ENCODE peak calls at places on chromosomes 7 and 10, in ten cellular contexts. V, T, S, J, Y, M, R, C, B and H are unnamed samples.

GRCh38 chr10:78738861-78739260 is 329.9 kb upstream of the ZMIZ1 start:
- DNase-seq in C (no peak), M (no peak), J (no peak), Y (no peak), B (no peak), R (peak), S (no peak), T (no peak), V (no peak), H (no peak)

GRCh38 chr7:123712619-123713018 is 36.2 kb downstream of the WASL start:
- DNase-seq in M (no peak), C (no peak), B (no peak), J (no peak), T (no peak), S (peak), R (no peak), Y (no peak), V (no peak), H (no peak)

GRCh38 chr10:110850990-110851389 is 20.7 kb upstream of the PDCD4 start:
- DNase-seq in M (no peak), T (no peak), S (no peak), V (peak), R (no peak), C (no peak), B (no peak), Y (no peak), J (no peak), H (no peak)

GRCh38 chr7:17774248-17774647 is 166.0 kb downstream of the SNX13 start:
- DNase-seq in T (no peak), B (no peak), M (no peak), R (no peak), S (peak), J (no peak), V (no peak), Y (no peak), C (no peak), H (no peak)

GRCh38 chr10:97297556-97298222 is 5.3 kb upstream of the ARHGAP19 start:
- DNase-seq in S (no peak), T (no peak), B (no peak), M (no peak), J (no peak), Y (no peak), C (no peak), R (no peak), V (no peak), H (peak)

GRCh38 chr10:70715853-70716795 is 43.8 kb downstream of the ADAMTS14 start:
- DNase-seq in T (no peak), M (no peak), C (peak), V (no peak), R (no peak), J (no peak), B (no peak), Y (no peak), S (peak), H (peak)

GRCh38 chr7:47328392-47329319 is 253.3 kb downstream of the TNS3 start:
- DNase-seq in Y (no peak), B (no peak), V (no peak), T (no peak), S (no peak), M (peak), J (no peak), R (no peak), C (peak), H (no peak)

GRCh38 chr10:73629165-73629564 is 12.1 kb downstream of the MYOZ1 start:
- DNase-seq in M (no peak), C (no peak), Y (no peak), J (no peak), B (no peak), S (no peak), R (no peak), V (no peak), T (no peak), H (no peak)

GRCh38 chr10:6033954-6034353 is 28.2 kb downstream of the IL2RA start:
- DNase-seq in C (no peak), Y (no peak), T (no peak), S (no peak), V (no peak), M (no peak), B (no peak), J (no peak), R (no peak), H (no peak)

GRCh38 chr7:22732556-22733126 is 5.6 kb downstream of the IL6 start:
- DNase-seq in J (no peak), V (no peak), Y (no peak), B (no peak), R (no peak), C (no peak), T (no peak), S (peak), M (no peak), H (no peak)

GRCh38 chr7:31744294-31744874 is 57.4 kb downstream of the PPP1R17 start:
- DNase-seq in V (peak), S (peak), Y (no peak), M (peak), R (no peak), J (peak), B (peak), C (peak), T (peak), H (peak)

GRCh38 chr7:143391462-143392404 is 10.6 kb downstream of the ZYX start:
- DNase-seq in B (no peak), J (no peak), C (peak), V (peak), M (peak), R (no peak), T (peak), S (peak), Y (no peak), H (no peak)

GRCh38 chr10:26438534-26439269 is 561 bp downstream of the APBB1IP start:
- DNase-seq in R (peak), S (no peak), T (peak), Y (peak), J (peak), V (no peak), C (peak), M (peak), B (no peak), H (peak)

GRCh38 chr7:137304624-137305235 is 38.8 kb downstream of the PTN start:
- DNase-seq in V (no peak), S (peak), Y (no peak), B (no peak), R (no peak), C (no peak), T (no peak), J (no peak), M (no peak), H (no peak)

GRCh38 chr10:23158370-23158769 is 33.7 kb upstream of the PTF1A start:
- DNase-seq in S (peak), T (peak), Y (no peak), R (no peak), B (peak), J (peak), C (no peak), V (peak), M (no peak), H (peak)

GRCh38 chr7:106012935-106013439 is 49.9 kb downstream of the CDHR3 start:
- DNase-seq in B (no peak), T (no peak), S (peak), C (no peak), V (no peak), Y (no peak), R (no peak), M (no peak), J (no peak), H (no peak)

GRCh38 chr7:29783671-29784070 is 22.6 kb upstream of the WIPF3 start:
- DNase-seq in B (no peak), S (no peak), M (no peak), V (no peak), J (no peak), Y (no peak), R (no peak), C (no peak), T (no peak), H (no peak)

GRCh38 chr7:105806592-105807266 is 69.7 kb downstream of the ATXN7L1 start:
- DNase-seq in R (no peak), Y (no peak), J (peak), S (peak), C (no peak), M (no peak), T (peak), B (peak), V (no peak), H (no peak)

GRCh38 chr7:99203092-99203491 is 4.8 kb downstream of the KPNA7 start:
- DNase-seq in B (no peak), C (no peak), T (no peak), R (no peak), J (no peak), S (no peak), Y (no peak), V (no peak), M (no peak), H (no peak)

GRCh38 chr7:36264123-36264916 is 111.3 kb downstream of the EEPD1 start:
- DNase-seq in V (no peak), B (no peak), R (no peak), M (no peak), T (no peak), C (no peak), Y (no peak), S (peak), J (no peak), H (no peak)

GRCh38 chr7:20786421-20786778 is 286 bp downstream of the SP8 start:
- DNase-seq in T (no peak), B (no peak), M (no peak), J (no peak), S (no peak), R (no peak), V (no peak), Y (no peak), C (no peak), H (peak)

GRCh38 chr10:27819781-27820531 is 74.3 kb upstream of the MKX start:
- DNase-seq in J (no peak), V (no peak), R (no peak), S (peak), C (peak), T (no peak), B (no peak), M (no peak), Y (no peak), H (no peak)

GRCh38 chr10:25682203-25682950 is 251.7 kb upstream of the MYO3A start:
- DNase-seq in C (peak), S (no peak), V (peak), R (no peak), M (no peak), B (peak), T (no peak), J (no peak), Y (no peak), H (no peak)

GRCh38 chr10:84026821-84027257 is 112.5 kb upstream of the GHITM start:
- DNase-seq in R (no peak), V (no peak), T (no peak), Y (no peak), S (peak), C (no peak), J (no peak), B (no peak), M (no peak), H (peak)

GRCh38 chr7:24597014-24597413 is 23.8 kb downstream of the PALS2 start:
- DNase-seq in B (no peak), T (no peak), Y (no peak), V (no peak), J (no peak), M (no peak), R (no peak), C (no peak), S (no peak), H (no peak)

GRCh38 chr7:132910657-132911056 is 171.2 kb downstream of the CHCHD3 start:
- DNase-seq in B (no peak), M (no peak), S (no peak), C (no peak), V (no peak), Y (no peak), J (no peak), T (no peak), R (no peak), H (no peak)

GRCh38 chr7:132904209-132904608 is 177.7 kb downstream of the CHCHD3 start:
- DNase-seq in V (no peak), C (no peak), B (no peak), M (no peak), T (no peak), Y (no peak), S (no peak), J (no peak), R (no peak), H (no peak)

GRCh38 chr7:132907380-132907940 is 174.4 kb downstream of the CHCHD3 start:
- DNase-seq in R (no peak), Y (no peak), M (no peak), T (no peak), V (no peak), C (no peak), J (no peak), S (no peak), B (no peak), H (no peak)

GRCh38 chr7:132901241-132901640 is 180.6 kb downstream of the CHCHD3 start:
- DNase-seq in J (no peak), V (no peak), B (no peak), M (no peak), C (no peak), T (no peak), R (no peak), Y (no peak), S (no peak), H (no peak)

DNA sequence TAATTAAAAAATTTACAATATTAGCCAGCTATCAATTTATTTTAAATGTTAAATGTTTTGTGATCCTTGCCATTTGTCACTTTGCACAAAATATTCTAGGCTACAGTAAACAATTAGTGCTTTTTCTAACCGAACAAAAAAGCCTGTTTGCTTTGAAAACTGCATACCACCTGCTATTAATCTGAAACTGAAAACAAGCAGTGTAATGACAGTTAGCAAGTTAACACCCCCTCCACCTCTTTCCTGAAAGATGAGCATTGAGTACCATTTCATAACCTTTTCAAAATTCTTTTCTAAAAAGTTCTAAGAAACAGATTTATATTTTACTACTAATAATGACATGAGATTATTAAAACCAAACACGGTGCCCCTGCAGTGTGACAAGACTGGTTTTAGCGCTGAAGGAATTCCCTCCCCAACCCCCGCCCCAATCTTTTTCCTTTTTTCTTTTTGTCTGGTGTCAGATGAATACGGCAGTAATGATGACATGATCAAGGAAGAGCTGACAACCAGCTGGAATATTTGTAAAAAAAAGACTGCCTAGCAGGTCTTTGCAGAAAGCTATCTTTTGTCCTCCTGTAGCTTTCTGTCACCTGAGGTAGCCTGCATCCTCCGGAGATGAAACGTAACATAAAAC is 175.6 kb downstream of the CHCHD3 start:
- DNase-seq in B (no peak), S (no peak), V (no peak), M (no peak), C (no peak), Y (no peak), R (no peak), J (no peak), T (no peak), H (no peak)
- TF ChIP-seq POLR2A in B (no peak), S (no peak), V (no peak), M (no peak), C (no peak), Y (no peak), R (no peak), J (no peak), T (no peak), H (no peak)

GRCh38 chr10:100267237-100268104 is at the start of gene CWF19L1:
- DNase-seq in B (peak), T (peak), V (peak), M (peak), J (peak), Y (peak), C (peak), R (peak), S (peak), H (peak)
- TF ChIP-seq POLR2A in B (peak), T (peak), V (no peak), M (no peak), J (peak), Y (no peak), C (peak), R (peak), S (no peak), H (peak)

DNA sequence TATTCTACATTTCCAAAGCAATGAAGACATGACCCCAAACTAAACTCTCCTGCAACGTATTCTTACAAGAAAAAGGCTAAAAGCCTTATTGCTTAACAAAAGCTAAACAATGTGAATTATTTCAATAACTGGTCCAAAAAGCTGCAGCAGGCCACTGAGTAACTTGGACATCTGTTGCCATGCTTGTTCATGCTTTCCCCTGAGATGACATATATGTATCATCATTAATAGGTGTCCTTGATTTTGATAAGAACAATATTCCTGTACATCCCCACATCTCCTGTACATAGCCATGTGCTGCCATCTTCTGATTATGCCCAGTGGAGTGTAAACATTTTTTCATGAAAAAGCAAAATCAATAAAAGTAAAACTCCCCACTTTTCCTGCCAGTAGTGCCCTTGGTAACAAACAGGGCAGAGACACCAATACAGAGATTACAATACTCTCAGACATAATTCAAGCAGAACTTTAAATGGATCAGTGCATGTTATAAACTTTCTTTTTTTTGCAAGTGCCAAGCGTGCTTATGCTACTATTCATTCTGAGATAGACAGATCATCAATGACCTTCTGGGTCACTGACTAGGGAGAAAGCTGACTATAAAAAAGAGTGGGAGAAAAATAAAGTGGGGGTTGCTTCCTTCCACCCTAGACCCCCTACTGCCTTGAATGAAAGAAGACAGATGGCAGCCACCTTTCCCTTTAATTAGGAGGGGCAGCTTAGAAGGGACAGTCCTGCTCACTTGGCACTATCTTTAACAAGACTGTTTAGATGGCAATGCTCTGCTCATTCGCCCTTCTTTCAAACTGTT is 205.5 kb upstream of the KLF14 start:
- DNase-seq in C (no peak), S (peak), M (no peak), V (no peak), J (no peak), T (no peak), R (no peak), B (no peak), Y (no peak), H (no peak)
- TF ChIP-seq POLR2A in C (no peak), S (peak), M (no peak), V (no peak), J (no peak), T (no peak), R (no peak), B (no peak), Y (no peak), H (no peak)

GRCh38 chr10:125082881-125083575 is 77.3 kb downstream of the CTBP2 start:
- DNase-seq in V (no peak), S (no peak), C (no peak), Y (peak), T (no peak), B (no peak), J (no peak), M (peak), R (peak), H (no peak)

GRCh38 chr10:125085281-125085680 is 75.1 kb downstream of the CTBP2 start:
- DNase-seq in Y (peak), M (peak), J (no peak), B (no peak), C (no peak), T (no peak), V (no peak), S (no peak), R (no peak), H (no peak)

GRCh38 chr10:125083576-125083920 is 76.8 kb downstream of the CTBP2 start:
- DNase-seq in C (no peak), R (peak), B (peak), J (no peak), S (peak), V (peak), M (peak), Y (peak), T (no peak), H (no peak)

GRCh38 chr10:125086716-125087115 is 73.6 kb downstream of the CTBP2 start:
- DNase-seq in C (no peak), Y (peak), V (no peak), R (peak), B (no peak), J (no peak), M (no peak), S (no peak), T (no peak), H (no peak)

GRCh38 chr10:125084191-125085186 is 75.9 kb downstream of the CTBP2 start:
- DNase-seq in S (peak), M (peak), C (peak), V (peak), T (no peak), B (peak), Y (peak), J (no peak), R (peak), H (peak)
- TF ChIP-seq POLR2A in S (no peak), M (no peak), C (no peak), V (no peak), T (no peak), B (no peak), Y (no peak), J (no peak), R (no peak), H (no peak)

GRCh38 chr7:2071133-2071832 is 161.5 kb downstream of the MAD1L1 start:
- DNase-seq in J (no peak), R (no peak), B (no peak), T (no peak), Y (no peak), C (no peak), V (no peak), M (no peak), S (no peak), H (no peak)

GRCh38 chr7:2069472-2069860 is 163.3 kb downstream of the MAD1L1 start:
- DNase-seq in R (no peak), M (no peak), Y (no peak), C (no peak), T (no peak), V (no peak), B (no peak), J (no peak), S (peak), H (no peak)

GRCh38 chr7:2072798-2073197 is 159.9 kb downstream of the MAD1L1 start:
- DNase-seq in V (no peak), B (no peak), T (no peak), C (no peak), Y (no peak), R (no peak), S (no peak), M (no peak), J (peak), H (no peak)

GRCh38 chr7:2070151-2070763 is 162.5 kb downstream of the MAD1L1 start:
- DNase-seq in Y (no peak), V (no peak), R (no peak), C (no peak), T (no peak), J (no peak), M (no peak), B (no peak), S (no peak), H (no peak)

GRCh38 chr7:2072042-2072441 is 160.7 kb downstream of the MAD1L1 start:
- DNase-seq in T (no peak), J (peak), M (no peak), C (no peak), B (no peak), S (no peak), R (no peak), Y (no peak), V (no peak), H (no peak)
- TF ChIP-seq POLR2A in T (no peak), J (peak), M (no peak), C (no peak), B (no peak), S (no peak), R (no peak), Y (no peak), V (no peak), H (no peak)

DNA sequence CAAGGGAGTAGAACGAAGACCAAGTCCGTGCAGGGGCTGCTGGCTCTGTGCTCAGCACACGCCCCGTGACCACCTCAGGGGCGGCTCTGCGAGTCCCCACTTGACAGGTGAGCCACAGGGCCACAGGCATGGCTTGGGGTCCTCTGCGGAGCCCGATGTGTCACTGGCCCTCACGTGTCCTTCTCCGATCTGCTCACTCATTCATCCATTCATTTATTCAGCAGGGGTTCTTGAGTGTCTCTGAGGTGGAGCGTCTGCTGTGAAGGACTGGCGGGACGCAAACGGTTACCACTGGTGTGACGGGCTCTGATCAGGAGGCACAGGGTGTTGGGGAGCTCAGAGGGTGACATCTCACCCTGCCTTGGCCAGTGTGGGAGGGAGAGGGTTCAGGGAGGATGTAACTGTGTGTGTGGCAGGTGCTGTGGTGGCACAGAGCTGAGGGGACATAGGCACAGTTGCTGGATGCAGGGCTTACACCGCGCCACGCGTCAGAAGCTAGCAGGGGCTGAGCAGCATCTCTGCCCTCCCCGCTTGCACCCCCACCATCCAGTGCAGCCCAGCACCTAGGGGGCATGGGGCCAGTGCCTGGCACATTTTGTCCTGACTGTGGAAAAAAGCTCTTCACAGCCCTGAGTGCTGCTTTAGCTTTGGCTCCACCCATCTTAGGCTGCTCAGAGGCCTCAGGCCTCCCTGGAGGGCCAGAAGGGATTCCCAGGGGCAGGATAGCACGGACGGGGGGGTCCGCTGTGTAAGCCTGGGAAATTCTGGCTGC is 116.8 kb downstream of the LHPP start:
- DNase-seq in V (no peak), Y (peak), J (no peak), R (peak), C (no peak), B (no peak), S (no peak), M (peak), T (no peak), H (no peak)
- TF ChIP-seq POLR2A in V (no peak), Y (no peak), J (no peak), R (no peak), C (no peak), B (no peak), S (no peak), M (no peak), T (no peak), H (no peak)